ENCODE peak calls at places on chromosomes 12 and 14, in four cellular contexts. E is WTC11, U is K562, W is H1. Y is an unnamed sample.

GRCh38 chr12:127162307-127162706 is 1104.7 kb upstream of the TMEM132C start:
- DNase-seq in U (peak), E (no peak), W (no peak), Y (no peak)

GRCh38 chr14:53947452-53948180 is 9.0 kb downstream of the BMP4 start:
- DNase-seq in U (no peak), E (no peak), W (no peak), Y (no peak)

GRCh38 chr14:87794566-87794965 is 198.4 kb downstream of the GALC start:
- DNase-seq in U (no peak), E (no peak), W (no peak), Y (no peak)

GRCh38 chr12:54601841-54602240 is 13.4 kb upstream of the PPP1R1A start:
- DNase-seq in W (no peak), E (no peak), U (no peak), Y (no peak)

GRCh38 chr14:67817750-67818438 is 1.5 kb upstream of the ZFYVE26 start:
- DNase-seq in W (no peak), U (no peak), E (no peak), Y (no peak)

GRCh38 chr12:131990980-131991305 is 41.2 kb downstream of the EP400 start:
- DNase-seq in U (no peak), E (no peak), W (peak), Y (no peak)

GRCh38 chr12:93526786-93527428 is 45.6 kb upstream of the SOCS2 start:
- DNase-seq in E (no peak), U (no peak), W (no peak), Y (no peak)

GRCh38 chr14:87628129-87628528 is 364.9 kb downstream of the GALC start:
- DNase-seq in E (no peak), U (no peak), W (no peak), Y (no peak)

GRCh38 chr14:58082491-58083098 is 69.4 kb downstream of the ARMH4 start:
- DNase-seq in W (no peak), E (no peak), U (no peak), Y (no peak)

GRCh38 chr12:125186471-125187147 is 121.4 kb downstream of the AACS start:
- DNase-seq in W (peak), E (peak), U (peak), Y (peak)

GRCh38 chr12:49808686-49809368 is 19.4 kb downstream of the NCKAP5L start:
- DNase-seq in E (peak), U (no peak), W (no peak), Y (no peak)

GRCh38 chr14:51922624-51923023 is 62.2 kb downstream of the GNG2 start:
- DNase-seq in U (no peak), W (no peak), E (no peak), Y (no peak)

GRCh38 chr14:71574976-71575375 is 357.3 kb upstream of the RGS6 start:
- DNase-seq in E (no peak), W (no peak), U (no peak), Y (no peak)

GRCh38 chr12:2794261-2794735 is 472 bp upstream of the FKBP4 start:
- DNase-seq in W (peak), E (no peak), U (no peak), Y (no peak)

DNA sequence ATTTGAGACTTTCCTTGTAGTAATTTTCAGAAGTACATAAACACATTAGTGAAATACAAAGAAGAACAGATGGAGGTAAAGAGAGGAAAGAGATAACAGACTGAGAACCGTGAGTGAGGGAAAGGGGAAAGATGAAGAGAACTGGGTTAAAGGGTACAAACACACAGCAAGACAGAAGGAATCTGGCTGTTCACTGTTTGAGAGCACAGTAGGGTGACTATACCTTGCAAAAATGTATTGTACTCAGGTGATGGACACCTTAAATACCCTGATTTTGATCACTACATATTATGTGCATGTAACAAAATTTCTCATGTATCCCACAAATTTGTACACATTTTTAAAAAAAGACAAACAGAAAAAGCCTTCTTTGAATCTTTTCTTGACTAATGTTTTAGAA is 2.7 kb upstream of the TRHDE start:
- DNase-seq in U (no peak), W (no peak), E (no peak), Y (no peak)
- TF ChIP-seq TEAD4 in U (no peak), W (no peak), E (no peak), Y (no peak)

GRCh38 chr14:75591331-75591946 is 13.0 kb downstream of the FLVCR2 start:
- DNase-seq in E (no peak), U (no peak), W (no peak), Y (no peak)

GRCh38 chr14:75597149-75597548 is 18.7 kb downstream of the FLVCR2 start:
- DNase-seq in W (no peak), E (no peak), U (no peak), Y (no peak)

GRCh38 chr14:75589896-75590295 is 11.5 kb downstream of the FLVCR2 start:
- DNase-seq in E (no peak), W (no peak), U (no peak), Y (no peak)

GRCh38 chr14:75591987-75592575 is 13.7 kb downstream of the FLVCR2 start:
- DNase-seq in W (no peak), E (no peak), U (no peak), Y (no peak)

DNA sequence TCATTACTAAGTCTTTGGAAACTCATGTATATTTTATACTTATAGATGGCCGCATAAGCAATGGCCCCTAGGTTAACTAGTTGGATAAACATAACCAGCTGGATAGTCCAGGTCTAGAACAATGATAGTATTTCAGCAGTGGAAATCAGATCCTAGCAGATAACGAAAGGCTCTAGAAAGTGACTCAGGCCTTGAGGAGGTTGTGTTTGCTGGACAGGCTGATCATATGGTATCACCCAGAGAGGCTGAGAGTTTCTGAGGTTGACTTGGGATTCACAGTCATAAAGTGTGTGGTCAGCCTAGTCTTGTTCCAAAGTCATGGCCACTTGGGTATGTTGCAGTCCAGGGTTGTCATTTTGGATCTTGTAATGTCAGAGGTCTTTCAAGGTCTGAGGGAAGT is 16.8 kb downstream of the FLVCR2 start:
- DNase-seq in W (no peak), U (no peak), E (no peak), Y (no peak)
- TF ChIP-seq TEAD4 in W (no peak), U (no peak), E (no peak), Y (no peak)

DNA sequence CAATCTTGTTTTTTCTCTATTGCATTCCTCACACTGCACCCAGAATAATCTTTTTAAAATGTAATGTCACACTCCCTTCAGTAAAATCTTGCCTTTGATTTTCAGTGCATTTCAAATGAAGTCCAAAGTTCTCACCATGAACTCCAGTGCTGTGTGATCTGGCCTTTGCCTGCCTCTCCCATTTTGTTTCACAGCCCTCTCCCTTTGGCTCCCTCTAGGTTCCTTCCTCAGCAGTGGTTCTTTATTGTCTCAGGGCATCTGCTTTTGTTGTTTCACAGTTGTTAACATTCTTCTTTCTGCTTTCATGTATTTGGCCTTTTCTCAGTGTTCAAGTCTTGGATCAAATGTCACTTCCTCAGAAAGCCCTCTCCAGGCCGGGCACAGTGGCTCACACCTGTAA is 84.5 kb upstream of the AMN1 start:
- DNase-seq in E (no peak), W (no peak), U (no peak), Y (no peak)
- TF ChIP-seq TEAD4 in E (no peak), W (no peak), U (no peak), Y (no peak)

GRCh38 chr12:77630341-77630740 is 200.4 kb upstream of the NAV3 start:
- DNase-seq in E (no peak), W (no peak), U (no peak), Y (no peak)

GRCh38 chr12:77625441-77625840 is 205.3 kb upstream of the NAV3 start:
- DNase-seq in E (no peak), U (no peak), W (no peak), Y (no peak)
- TF ChIP-seq TEAD4 in E (no peak), U (no peak), W (no peak), Y (peak)

DNA sequence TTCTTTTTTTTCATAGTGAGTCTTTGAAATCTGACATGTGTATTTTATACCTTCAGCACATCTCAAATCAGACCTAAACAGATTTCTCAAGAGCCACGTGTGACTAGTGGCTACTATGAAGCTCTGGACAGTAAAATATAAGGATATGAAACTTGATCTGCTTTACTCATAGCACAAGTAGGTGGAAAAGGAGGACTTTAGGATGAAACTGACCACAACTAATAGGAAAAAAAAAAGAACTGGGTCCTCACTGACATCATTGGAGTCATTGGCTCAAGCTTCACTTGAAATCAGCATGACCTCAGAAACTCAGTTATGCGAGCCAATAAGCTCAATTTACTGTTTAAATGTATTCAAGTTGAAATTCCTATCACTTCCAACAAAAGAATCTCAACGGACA is 34.0 kb upstream of the CIT start:
- DNase-seq in E (no peak), W (no peak), U (no peak), Y (no peak)
- TF ChIP-seq TEAD4 in E (no peak), W (no peak), U (no peak), Y (no peak)

Y was measured in SK-N-SH.